ENCODE peak calls at places on chromosomes 5 and 9, in six cellular contexts. F is pancreas, G is prostate gland, J is K562, K is esophagus squamous epithelium, Z is BE2C. Q is an unnamed sample.

GRCh38 chr5:78576376-78576775 is 72.2 kb downstream of the LHFPL2 start:
- DNase-seq in F (no peak), Z (no peak), G (no peak), J (no peak), K (no peak), Q (no peak)

GRCh38 chr5:157987259-157987658 is 128.3 kb upstream of the CLINT1 start:
- DNase-seq in Z (no peak), G (no peak), K (no peak), F (no peak), J (no peak), Q (no peak)

GRCh38 chr5:139406960-139407359 is 3.1 kb upstream of the SPATA24 start:
- DNase-seq in J (no peak), G (no peak), Z (no peak), F (no peak), K (no peak), Q (no peak)

GRCh38 chr5:10009802-10010201 is 239.9 kb downstream of the ATPSCKMT start:
- DNase-seq in K (no peak), F (no peak), G (no peak), J (no peak), Z (no peak), Q (no peak)

GRCh38 chr9:129023908-129024233 is 4.3 kb downstream of the SH3GLB2 start:
- DNase-seq in G (no peak), K (no peak), F (no peak), J (no peak), Z (no peak), Q (no peak)

GRCh38 chr5:60535198-60535597 is 164.8 kb downstream of the DEPDC1B start:
- DNase-seq in G (no peak), Z (no peak), F (no peak), J (no peak), K (no peak), Q (no peak)

GRCh38 chr5:76999451-76999850 is 30.8 kb upstream of the AGGF1 start:
- DNase-seq in G (no peak), J (no peak), F (no peak), K (no peak), Z (no peak), Q (no peak)

GRCh38 chr5:116037236-116037822 is 5.1 kb downstream of the ARL14EPL start:
- DNase-seq in J (no peak), F (no peak), K (no peak), G (no peak), Z (no peak), Q (no peak)

GRCh38 chr5:173563246-173563645 is 53.2 kb downstream of the BOD1 start:
- DNase-seq in Z (no peak), F (no peak), K (no peak), J (no peak), G (no peak), Q (no peak)

GRCh38 chr5:20353481-20353880 is 365.5 kb upstream of the CDH18 start:
- DNase-seq in G (no peak), Z (no peak), J (no peak), F (no peak), K (no peak), Q (no peak)

GRCh38 chr9:88197016-88197415 is 58.7 kb upstream of the SPATA31C2 start:
- DNase-seq in Z (no peak), F (no peak), K (no peak), G (no peak), J (no peak), Q (no peak)

GRCh38 chr5:113118298-113118697 is 141.7 kb downstream of the DCP2 start:
- DNase-seq in K (no peak), J (no peak), F (no peak), G (no peak), Z (no peak), Q (no peak)

GRCh38 chr5:126106032-126106431 is 317.2 kb upstream of the GRAMD2B start:
- DNase-seq in Z (no peak), F (no peak), J (no peak), K (no peak), G (no peak), Q (no peak)

GRCh38 chr9:128928624-128929023 is 7.8 kb downstream of the PHYHD1 start:
- DNase-seq in K (no peak), J (no peak), F (no peak), G (no peak), Z (no peak), Q (no peak)

GRCh38 chr5:4038994-4039393 is 443.4 kb downstream of the IRX1 start:
- DNase-seq in Z (no peak), G (no peak), F (no peak), K (no peak), J (no peak), Q (no peak)

GRCh38 chr5:51439232-51439631 is 56.0 kb downstream of the ISL1 start:
- DNase-seq in J (no peak), F (no peak), G (no peak), Z (no peak), K (no peak), Q (no peak)

GRCh38 chr5:52710972-52711596 is 76.6 kb upstream of the ITGA1 start:
- DNase-seq in J (no peak), K (no peak), F (no peak), Z (no peak), G (no peak), Q (no peak)

GRCh38 chr9:75798484-75798883 is 92.0 kb upstream of the PCSK5 start:
- DNase-seq in Z (no peak), G (no peak), K (no peak), F (no peak), J (no peak), Q (no peak)

GRCh38 chr5:142327111-142327842 is 2.5 kb upstream of the SPRY4 start:
- DNase-seq in G (no peak), K (no peak), F (no peak), J (no peak), Z (no peak), Q (peak; percentile 79)

GRCh38 chr9:86487222-86487841 is 133.1 kb upstream of the TUT7 start:
- DNase-seq in J (peak; percentile 6), Z (no peak), G (no peak), F (no peak), K (no peak), Q (no peak)

GRCh38 chr9:131441441-131441840 is 47.6 kb downstream of the PRRC2B start:
- DNase-seq in K (no peak), J (no peak), G (no peak), F (no peak), Z (no peak), Q (no peak)

GRCh38 chr5:81936061-81936460 is 35.8 kb upstream of the ATG10 start:
- DNase-seq in K (no peak), F (no peak), Z (no peak), G (no peak), J (no peak), Q (no peak)

GRCh38 chr5:117095803-117096332 is 521.2 kb upstream of the SEMA6A start:
- DNase-seq in K (no peak), F (no peak), J (no peak), Z (no peak), G (no peak), Q (no peak)

GRCh38 chr9:36445800-36446361 is 45.8 kb upstream of the RNF38 start:
- DNase-seq in K (no peak), J (no peak), F (no peak), Z (no peak), G (no peak), Q (no peak)
- H3K4me1 ChIP-seq in K (peaks cover 5% of the 10 kb centered on the region), J (no peaks in the 10 kb centered on the region), F (no peaks in the 10 kb centered on the region), Z (no peaks in the 10 kb centered on the region), G (no peaks in the 10 kb centered on the region), Q (peaks cover 10% of the 10 kb centered on the region)

GRCh38 chr9:94168203-94169000 is 84.1 kb downstream of the PTPDC1 start:
- DNase-seq in Z (no peak), K (no peak), J (no peak), G (no peak), F (no peak), Q (no peak)
- H3K4me1 ChIP-seq in Z (peaks cover 8% of the 10 kb centered on the region), K (peaks cover 47% of the 10 kb centered on the region), J (peaks cover 7% of the 10 kb centered on the region), G (peaks cover 6% of the 10 kb centered on the region), F (peaks cover 29% of the 10 kb centered on the region), Q (no peaks in the 10 kb centered on the region)

GRCh38 chr5:98433022-98433421 is 340.4 kb upstream of the RGMB start:
- DNase-seq in F (no peak), K (no peak), J (no peak), G (no peak), Z (no peak), Q (no peak)

GRCh38 chr5:98425626-98426025 is 347.8 kb upstream of the RGMB start:
- DNase-seq in J (no peak), K (no peak), F (no peak), G (no peak), Z (no peak), Q (no peak)

GRCh38 chr5:98432378-98432777 is 341.1 kb upstream of the RGMB start:
- DNase-seq in Z (no peak), G (no peak), F (no peak), J (no peak), K (no peak), Q (peak; percentile 37)

GRCh38 chr5:98424681-98425454 is 348.6 kb upstream of the RGMB start:
- DNase-seq in Z (no peak), J (no peak), F (no peak), K (no peak), G (no peak), Q (no peak)

GRCh38 chr5:98428806-98429205 is 344.7 kb upstream of the RGMB start:
- DNase-seq in J (no peak), K (no peak), F (peak; percentile 14), Z (no peak), G (no peak), Q (no peak)
- H3K4me1 ChIP-seq in J (no peaks in the 10 kb centered on the region), K (peaks cover 5% of the 10 kb centered on the region), F (no peaks in the 10 kb centered on the region), Z (no peaks in the 10 kb centered on the region), G (no peaks in the 10 kb centered on the region), Q (no peaks in the 10 kb centered on the region)

DNA sequence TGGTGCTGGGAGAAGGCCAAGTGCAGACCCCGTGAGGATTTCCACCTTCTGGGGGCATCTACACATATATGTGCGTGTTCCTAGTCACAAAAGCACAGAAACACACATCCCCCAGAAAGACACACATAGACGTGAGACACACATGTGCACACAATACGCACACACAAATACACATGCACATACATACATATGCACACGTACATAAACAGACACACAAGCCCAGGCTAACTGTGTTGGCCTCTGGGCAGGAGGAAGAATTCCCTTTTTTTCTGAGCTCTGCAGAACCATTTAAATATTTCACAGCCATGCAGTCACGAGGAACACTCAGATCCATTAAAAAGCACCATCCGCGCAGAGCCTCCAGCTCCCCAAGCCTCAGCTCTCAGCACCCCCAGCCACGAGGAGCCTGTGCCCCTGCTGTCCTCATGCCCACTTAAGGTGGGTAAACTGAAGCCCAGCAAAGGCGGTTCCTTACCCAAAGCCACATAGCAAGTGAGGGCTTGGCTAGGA is 5.3 kb downstream of the NINJ1 start:
- DNase-seq in K (no peak), J (no peak), G (no peak), Z (no peak), F (no peak), Q (peak; percentile 31)
- H3K4me1 ChIP-seq in K (peaks cover 78% of the 10 kb centered on the region), J (peaks cover 60% of the 10 kb centered on the region), G (peaks cover 41% of the 10 kb centered on the region), Z (peaks cover 16% of the 10 kb centered on the region), F (peaks cover 6% of the 10 kb centered on the region), Q (peaks cover 8% of the 10 kb centered on the region)